ENCODE peak calls at places on chromosomes 16 and 17, in six cellular contexts. N, Z, O, V, L and M are unnamed samples.

GRCh38 chr17:61786088-61786487 is 77.2 kb downstream of the BRIP1 start:
- DNase-seq in V (no peak), O (no peak), L (no peak), Z (no peak), N (no peak), M (no peak)

GRCh38 chr16:19113577-19114358 is at the start of gene ITPRIPL2:
- DNase-seq in L (peak; percentile 79), N (no peak), O (no peak), V (peak; percentile 85), Z (peak; percentile 29), M (no peak)

GRCh38 chr16:17318200-17318599 is 152.6 kb downstream of the XYLT1 start:
- DNase-seq in O (no peak), V (peak; percentile 47), Z (no peak), L (peak; percentile 62), N (peak; percentile 48), M (no peak)

GRCh38 chr16:88782454-88783390 is 2.3 kb downstream of the PIEZO1 start:
- DNase-seq in Z (no peak), O (no peak), L (peak; percentile 43), N (no peak), V (peak; percentile 84), M (no peak)

GRCh38 chr17:15463363-15463762 is 4.1 kb downstream of the CDRT4 start:
- DNase-seq in O (no peak), L (peak; percentile 9), Z (no peak), N (no peak), V (peak; percentile 92), M (no peak)

GRCh38 chr16:88687254-88687576 is 908 bp upstream of the SNAI3 start:
- DNase-seq in V (no peak), Z (peak; percentile 9), O (no peak), N (no peak), L (no peak), M (no peak)

GRCh38 chr16:11968577-11968976 is 3.6 kb downstream of the TNFRSF17 start:
- DNase-seq in L (no peak), N (no peak), Z (no peak), V (no peak), O (no peak), M (no peak)

GRCh38 chr17:81510798-81511549 is 1.6 kb downstream of the ACTG1 start:
- DNase-seq in O (no peak), N (no peak), V (no peak), L (no peak), Z (no peak), M (no peak)

GRCh38 chr17:47802341-47803022 is 19.1 kb downstream of the OSBPL7 start:
- DNase-seq in Z (no peak), V (peak; percentile 41), L (no peak), O (peak; percentile 29), N (no peak), M (peak; percentile 74)

GRCh38 chr17:66960623-66961022 is 3.9 kb upstream of the CACNG4 start:
- DNase-seq in L (no peak), Z (no peak), V (no peak), N (no peak), O (no peak), M (no peak)